ENCODE peak calls at places on chromosome 11, in nine cellular contexts. T is heart left ventricle; P is NCI-H345; Z is stimulated activated CD4-positive, alpha-beta T cell treated with anti-CD3 and anti-CD28 coated beads, TNF-alpha, amount 100 ng/mL, for 48 hours; W is effector CD4-positive, alpha-beta T cell; E is kidney; A is Calu3; U is IMR-90; K is fibroblast of lung. R is an unnamed sample.

GRCh38 chr11:85685131-85685819 is 720 bp downstream of the CCDC89 start:
- DNase-seq in K (no peak), W (no peak), T (peak), U (peak), P (peak), A (no peak), E (peak), Z (no peak), R (no peak)

GRCh38 chr11:46446343-46446751 is 54.8 kb upstream of the CHRM4 start:
- DNase-seq in Z (no peak), W (no peak), U (peak), T (no peak), K (peak), E (no peak), P (no peak), A (no peak), R (no peak)

GRCh38 chr11:109519253-109519652 is 97.3 kb downstream of the C11orf87 start:
- DNase-seq in U (no peak), A (no peak), Z (no peak), K (no peak), T (no peak), P (no peak), E (no peak), W (no peak), R (no peak)

GRCh38 chr11:118774032-118774431 is 16.9 kb downstream of the DDX6 start:
- DNase-seq in P (no peak), U (no peak), K (no peak), E (no peak), A (no peak), W (no peak), Z (no peak), T (no peak), R (no peak)

GRCh38 chr11:13119928-13120520 is 110.9 kb downstream of the RASSF10 start:
- DNase-seq in U (no peak), E (no peak), A (no peak), T (no peak), Z (no peak), P (no peak), K (no peak), W (no peak), R (no peak)

GRCh38 chr11:115848080-115848479 is 343.9 kb upstream of the CADM1 start:
- DNase-seq in W (no peak), P (no peak), T (no peak), E (no peak), U (no peak), K (no peak), A (no peak), Z (no peak), R (peak)

GRCh38 chr11:61347916-61348461 is 13.7 kb downstream of the CYB561A3 start:
- DNase-seq in K (no peak), W (no peak), U (no peak), Z (no peak), A (no peak), T (no peak), P (no peak), E (peak), R (peak)

GRCh38 chr11:103888541-103888951 is 147.9 kb upstream of the DDI1 start:
- DNase-seq in A (peak), T (no peak), K (peak), U (no peak), E (no peak), W (no peak), Z (no peak), P (no peak), R (no peak)

GRCh38 chr11:65185869-65186341 is 4.2 kb downstream of the CAPN1 start:
- DNase-seq in Z (no peak), W (no peak), P (no peak), A (no peak), U (no peak), E (peak), T (no peak), K (no peak), R (no peak)

GRCh38 chr11:72721689-72722049 is 30.5 kb downstream of the ARAP1 start:
- DNase-seq in E (peak), U (no peak), P (no peak), Z (no peak), T (no peak), W (peak), K (no peak), A (no peak), R (peak)

GRCh38 chr11:95076416-95076815 is 9.7 kb downstream of the SRSF8 start:
- DNase-seq in U (peak), A (peak), K (peak), E (no peak), T (no peak), W (no peak), P (no peak), Z (no peak), R (peak)

GRCh38 chr11:134759314-134759713 is 347.3 kb upstream of the B3GAT1 start:
- DNase-seq in P (peak), U (no peak), T (no peak), W (no peak), E (no peak), A (no peak), K (no peak), Z (no peak), R (no peak)

GRCh38 chr11:118618991-118619375 is 11.6 kb downstream of the PHLDB1 start:
- DNase-seq in K (peak), U (peak), Z (no peak), E (peak), T (peak), P (no peak), A (no peak), W (no peak), R (no peak)

GRCh38 chr11:6418199-6418957 is 516 bp downstream of the APBB1 start:
- DNase-seq in Z (no peak), W (no peak), K (no peak), A (no peak), P (peak), U (no peak), E (peak), T (peak), R (peak)

GRCh38 chr11:75717608-75718403 is at the start of gene MOGAT2:
- DNase-seq in A (no peak), U (no peak), E (no peak), K (no peak), W (no peak), P (no peak), Z (no peak), T (no peak), R (peak)

GRCh38 chr11:114257621-114258558 is 38.3 kb upstream of the NNMT start:
- DNase-seq in E (no peak), W (no peak), A (no peak), U (no peak), K (no peak), T (peak), P (no peak), Z (no peak), R (peak)

GRCh38 chr11:128351168-128351567 is 236.2 kb downstream of the ETS1 start:
- DNase-seq in U (no peak), T (no peak), W (no peak), K (no peak), P (no peak), A (no peak), Z (no peak), E (no peak), R (no peak)

GRCh38 chr11:123249354-123249753 is 54.3 kb upstream of the CLMP start:
- DNase-seq in A (no peak), W (no peak), P (no peak), E (no peak), K (peak), U (peak), T (no peak), Z (no peak), R (no peak)

R was measured in thyroid gland.